ENCODE peak calls at places on chromosomes 11 and 22, in five cellular contexts. M is AG08395; D is stimulated activated effector memory CD8-positive, alpha-beta T cell treated with anti-CD3 and anti-CD28 coated beads, Interleukin-12 subunit alpha, Interleukin-12 subunit beta, amount 100 ng/mL, for 72 hours; H is stimulated activated CD4-positive, alpha-beta T cell treated with anti-CD3 and anti-CD28 coated beads, Interleukin-1b, Interleukin-23, amount 100 ng/mL, for 1 hour; L is naive thymus-derived CD8-positive, alpha-beta T cell. G is an unnamed sample.

GRCh38 chr11:122232985-122233384 is 117.0 kb upstream of the BLID start:
- DNase-seq in M (no peak), D (no peak), H (no peak), L (no peak), G (no peak)

GRCh38 chr22:41512421-41513194 is 31.7 kb downstream of the POLR3H start:
- DNase-seq in M (peak), D (no peak), H (no peak), L (no peak), G (peak)

GRCh38 chr22:17754233-17754925 is 19.9 kb downstream of the BID start:
- DNase-seq in M (no peak), D (no peak), H (no peak), L (peak), G (no peak)

GRCh38 chr11:115999437-115999836 is 495.2 kb upstream of the CADM1 start:
- DNase-seq in M (no peak), D (no peak), H (no peak), L (no peak), G (no peak)

GRCh38 chr22:43128116-43128515 is 15.1 kb downstream of the MCAT start:
- DNase-seq in M (no peak), D (no peak), H (no peak), L (no peak), G (no peak)

GRCh38 chr11:97254790-97255189 is 865.0 kb downstream of the JRKL start:
- DNase-seq in M (no peak), D (no peak), H (no peak), L (no peak), G (no peak)

GRCh38 chr22:39727541-39727940 is 157.0 kb downstream of the CACNA1I start:
- DNase-seq in M (peak), D (no peak), H (no peak), L (no peak), G (no peak)

GRCh38 chr22:20517422-20517821 is 10.0 kb downstream of the MED15 start:
- DNase-seq in M (no peak), D (no peak), H (no peak), L (no peak), G (peak)

GRCh38 chr22:35544810-35545209 is 4.2 kb downstream of the RASD2 start:
- DNase-seq in M (no peak), D (no peak), H (no peak), L (no peak), G (no peak)

GRCh38 chr11:69205929-69206612 is 50.3 kb downstream of the SMIM38 start:
- DNase-seq in M (no peak), D (no peak), H (no peak), L (no peak), G (no peak)

GRCh38 chr22:11627798-11628650 is 3900.0 kb upstream of the OR11H1 start:
- DNase-seq in M (no peak), D (no peak), H (no peak), L (no peak), G (no peak)

GRCh38 chr22:41526802-41527799 is 17.2 kb downstream of the POLR3H start:
- DNase-seq in M (peak), D (peak), H (peak), L (peak), G (peak)

GRCh38 chr22:50298937-50299656 is 8.3 kb downstream of the PLXNB2 start:
- DNase-seq in M (peak), D (no peak), H (no peak), L (no peak), G (no peak)

GRCh38 chr11:8127442-8127841 is 41.4 kb downstream of the RIC3 start:
- DNase-seq in M (no peak), D (no peak), H (no peak), L (no peak), G (no peak)

GRCh38 chr11:118939948-118940598 is 14.3 kb upstream of the BCL9L start:
- DNase-seq in M (no peak), D (no peak), H (no peak), L (peak), G (peak)